ENCODE peak calls at places on chromosomes 5 and 9, in seven cellular contexts. T is iPS-NIHi11, J is EH, A is SHP77, I is coronary artery, L is tibial nerve, M is NCI-H1930. Y is an unnamed sample.

GRCh38 chr9:131613346-131613745 is 68.0 kb downstream of the PRRT1B start:
- DNase-seq in L (no peak), I (no peak), T (no peak), A (no peak), J (no peak), M (no peak), Y (no peak)

GRCh38 chr5:179060116-179061008 is at the start of gene ZNF354C:
- DNase-seq in T (peak; percentile 90), L (peak; percentile 78), J (peak; percentile 87), I (peak; percentile 90), A (no peak), M (peak; percentile 67), Y (peak; percentile 84)

GRCh38 chr9:2634158-2634557 is 12.6 kb downstream of the VLDLR start:
- DNase-seq in I (no peak), M (no peak), T (no peak), A (no peak), J (no peak), L (no peak), Y (no peak)

GRCh38 chr5:133782736-133783135 is 170.4 kb upstream of the FSTL4 start:
- DNase-seq in I (peak; percentile 40), J (no peak), L (no peak), T (no peak), A (no peak), M (no peak), Y (no peak)

GRCh38 chr5:16589658-16590057 is 27.1 kb downstream of the RETREG1 start:
- DNase-seq in A (no peak), L (no peak), T (no peak), I (no peak), M (no peak), J (no peak), Y (no peak)

GRCh38 chr5:74977475-74977874 is 74.9 kb downstream of the GCNT4 start:
- DNase-seq in I (no peak), M (no peak), L (no peak), A (no peak), J (peak; percentile 11), T (no peak), Y (no peak)

GRCh38 chr5:91332267-91333044 is 50.7 kb downstream of the ARRDC3 start:
- DNase-seq in A (no peak), T (no peak), J (peak; percentile 80), L (no peak), I (no peak), M (no peak), Y (peak; percentile 80)

GRCh38 chr5:179421156-179421895 is 76.1 kb upstream of the ADAMTS2 start:
- DNase-seq in A (no peak), J (no peak), T (no peak), M (no peak), I (peak; percentile 56), L (no peak), Y (peak; percentile 7)

GRCh38 chr9:122158202-122158601 is 1.4 kb downstream of the NDUFA8 start:
- DNase-seq in T (peak; percentile 53), M (no peak), I (no peak), L (no peak), J (peak; percentile 48), A (peak; percentile 64), Y (peak; percentile 49)

GRCh38 chr9:130858734-130859705 is 24.0 kb downstream of the ABL1 start:
- DNase-seq in L (no peak), I (peak; percentile 72), T (no peak), A (no peak), M (no peak), J (no peak), Y (no peak)

GRCh38 chr9:109277451-109277850 is 43.4 kb downstream of the EPB41L4B start:
- DNase-seq in T (no peak), I (no peak), M (no peak), A (peak; percentile 42), L (no peak), J (no peak), Y (no peak)

GRCh38 chr5:80654054-80654390 is 430 bp upstream of the MSH3 start:
- DNase-seq in T (peak; percentile 32), J (peak; percentile 8), L (no peak), A (no peak), M (no peak), I (peak; percentile 73), Y (peak; percentile 19)

GRCh38 chr5:141338538-141339306 is at the start of gene PCDHGA2:
- DNase-seq in A (no peak), L (no peak), T (peak; percentile 48), J (peak; percentile 73), M (no peak), I (no peak), Y (peak; percentile 25)

GRCh38 chr5:52708463-52708862 is 79.3 kb upstream of the ITGA1 start:
- DNase-seq in T (no peak), A (no peak), L (no peak), J (peak; percentile 82), M (no peak), I (no peak), Y (peak; percentile 15)

GRCh38 chr9:92154016-92154415 is 38.8 kb upstream of the SPTLC1 start:
- DNase-seq in M (no peak), T (no peak), A (no peak), L (no peak), I (no peak), J (no peak), Y (no peak)

GRCh38 chr5:155562153-155562552 is 548.6 kb downstream of the KIF4B start:
- DNase-seq in M (no peak), J (no peak), A (no peak), L (no peak), T (no peak), I (no peak), Y (no peak)

GRCh38 chr5:119537704-119538103 is 85.4 kb downstream of the HSD17B4 start:
- DNase-seq in L (no peak), A (no peak), T (no peak), M (no peak), I (no peak), J (peak; percentile 5), Y (peak; percentile 2)

GRCh38 chr5:337565-338130 is 16.1 kb downstream of the AHRR start:
- DNase-seq in A (peak; percentile 31), M (peak; percentile 37), I (no peak), J (peak; percentile 70), L (no peak), T (peak; percentile 77), Y (no peak)

GRCh38 chr5:125510651-125511050 is 764.2 kb upstream of the ZNF608 start:
- DNase-seq in I (no peak), L (no peak), M (no peak), J (no peak), A (no peak), T (no peak), Y (no peak)

GRCh38 chr5:43110606-43111170 is 10.0 kb upstream of the ZNF131 start:
- DNase-seq in L (no peak), A (peak; percentile 53), J (no peak), I (no peak), M (no peak), T (peak; percentile 45), Y (no peak)

GRCh38 chr5:72251386-72251785 is 68.7 kb downstream of the MRPS27 start:
- DNase-seq in I (no peak), A (no peak), L (no peak), J (no peak), M (no peak), T (no peak), Y (no peak)